ENCODE peak calls at places on chromosomes 3 and 15, in five cellular contexts. T is fibroblast of mammary gland, O is ovary, W is cardiac fibroblast, E is GM23338. D is an unnamed sample.

GRCh38 chr3:184566441-184567414 is 5.1 kb downstream of the EPHB3 start:
- DNase-seq in T (no peak), O (no peak), W (no peak), E (no peak), D (peak; percentile 76)

GRCh38 chr15:70505411-70505919 is 257.9 kb downstream of the UACA start:
- DNase-seq in T (peak; percentile 88), O (peak; percentile 37), W (peak; percentile 86), E (no peak), D (peak; percentile 97)

GRCh38 chr3:45635475-45636256 is 41.1 kb downstream of the LIMD1 start:
- DNase-seq in T (peak; percentile 76), O (no peak), W (peak; percentile 93), E (peak; percentile 94), D (peak; percentile 84)

GRCh38 chr15:77816983-77817382 is 184.3 kb upstream of the LINGO1 start:
- DNase-seq in T (no peak), O (no peak), W (no peak), E (no peak), D (no peak)

GRCh38 chr3:10732292-10732691 is 83.7 kb upstream of the SLC6A11 start:
- DNase-seq in T (no peak), O (no peak), W (no peak), E (no peak), D (no peak)

GRCh38 chr3:174125267-174125844 is 727.8 kb downstream of the NLGN1 start:
- DNase-seq in T (peak; percentile 53), O (no peak), W (peak; percentile 62), E (peak; percentile 76), D (peak; percentile 44)

GRCh38 chr15:91604122-91604521 is 249.4 kb upstream of the SLCO3A1 start:
- DNase-seq in T (no peak), O (no peak), W (no peak), E (no peak), D (no peak)

GRCh38 chr3:39668420-39668819 is 141.0 kb upstream of the MYRIP start:
- DNase-seq in T (peak; percentile 72), O (no peak), W (peak; percentile 78), E (peak; percentile 80), D (peak; percentile 69)

GRCh38 chr3:87798567-87798947 is 260.2 kb downstream of the CGGBP1 start:
- DNase-seq in T (peak; percentile 10), O (no peak), W (peak; percentile 23), E (no peak), D (peak; percentile 36)

GRCh38 chr15:68792901-68793766 is 27.6 kb downstream of the ANP32A start:
- DNase-seq in T (no peak), O (no peak), W (no peak), E (no peak), D (peak; percentile 23)

GRCh38 chr3:63724987-63725386 is 72.5 kb downstream of the SNTN start:
- DNase-seq in T (peak; percentile 85), O (no peak), W (peak; percentile 85), E (peak; percentile 54), D (peak; percentile 83)

GRCh38 chr15:45536951-45537350 is 14.4 kb upstream of the SLC30A4 start:
- DNase-seq in T (no peak), O (no peak), W (no peak), E (no peak), D (no peak)

GRCh38 chr15:80776420-80777045 is 2.6 kb upstream of the CEMIP start:
- DNase-seq in T (peak; percentile 80), O (peak; percentile 64), W (peak; percentile 86), E (peak; percentile 88), D (peak; percentile 87)

GRCh38 chr3:160049570-160049969 is 60.9 kb downstream of the IL12A start:
- DNase-seq in T (no peak), O (no peak), W (no peak), E (no peak), D (no peak)

GRCh38 chr3:193826126-193826795 is 233.3 kb downstream of the OPA1 start:
- DNase-seq in T (peak; percentile 80), O (peak; percentile 54), W (peak; percentile 65), E (no peak), D (peak; percentile 76)

GRCh38 chr15:23663232-23663631 is 15.6 kb upstream of the MAGEL2 start:
- DNase-seq in T (no peak), O (no peak), W (no peak), E (no peak), D (no peak)

GRCh38 chr3:69764861-69765260 is 25.6 kb downstream of the MITF start:
- DNase-seq in T (no peak), O (no peak), W (no peak), E (no peak), D (no peak)

GRCh38 chr3:138946554-138947302 is at the start of the genes FOXL2 and FOXL2NB:
- DNase-seq in T (peak; percentile 60), O (peak; percentile 95), W (peak; percentile 44), E (peak; percentile 84), D (peak; percentile 69)

GRCh38 chr3:107431048-107431297 is 53.7 kb downstream of the CCDC54 start:
- DNase-seq in T (no peak), O (no peak), W (peak; percentile 30), E (peak; percentile 42), D (no peak)

GRCh38 chr15:29110733-29111132 is 158.9 kb downstream of the NSMCE3 start:
- DNase-seq in T (no peak), O (no peak), W (no peak), E (no peak), D (no peak)

GRCh38 chr3:178845446-178846118 is 226.0 kb downstream of the ZMAT3 start:
- DNase-seq in T (no peak), O (no peak), W (peak; percentile 74), E (no peak), D (no peak)

GRCh38 chr3:65412591-65412990 is 626.1 kb downstream of the MAGI1 start:
- DNase-seq in T (no peak), O (no peak), W (no peak), E (peak; percentile 35), D (peak; percentile 6)

GRCh38 chr3:56144792-56145191 is 323.5 kb downstream of the ERC2 start:
- DNase-seq in T (peak; percentile 34), O (no peak), W (peak; percentile 38), E (no peak), D (no peak)

GRCh38 chr3:74824366-74824765 is 209.9 kb upstream of the CNTN3 start:
- DNase-seq in T (no peak), O (no peak), W (no peak), E (no peak), D (no peak)

GRCh38 chr3:46662771-46663551 is 30.5 kb downstream of the ALS2CL start:
- DNase-seq in T (peak; percentile 51), O (peak; percentile 34), W (peak; percentile 32), E (no peak), D (no peak)

GRCh38 chr15:28978661-28979060 is 92.9 kb downstream of the APBA2 start:
- DNase-seq in T (no peak), O (no peak), W (no peak), E (no peak), D (no peak)

GRCh38 chr3:188179006-188179966 is 25.3 kb downstream of the LPP start:
- DNase-seq in T (peak; percentile 73), O (no peak), W (peak; percentile 23), E (peak; percentile 37), D (no peak)

GRCh38 chr15:32649336-32649735 is 7.8 kb downstream of the SCG5 start:
- DNase-seq in T (peak; percentile 47), O (no peak), W (peak; percentile 55), E (peak; percentile 77), D (peak; percentile 45)

GRCh38 chr15:36370735-36371115 is 208.7 kb upstream of the CDIN1 start:
- DNase-seq in T (peak; percentile 93), O (no peak), W (peak; percentile 72), E (no peak), D (peak; percentile 70)

GRCh38 chr3:101926594-101927105 is 77.3 kb downstream of the NFKBIZ start:
- DNase-seq in T (peak; percentile 30), O (no peak), W (peak; percentile 66), E (no peak), D (peak; percentile 80)

GRCh38 chr15:38389924-38390542 is 63.9 kb upstream of the FAM98B start:
- DNase-seq in T (peak; percentile 67), O (peak; percentile 40), W (peak; percentile 77), E (peak; percentile 80), D (peak; percentile 75)

DNA sequence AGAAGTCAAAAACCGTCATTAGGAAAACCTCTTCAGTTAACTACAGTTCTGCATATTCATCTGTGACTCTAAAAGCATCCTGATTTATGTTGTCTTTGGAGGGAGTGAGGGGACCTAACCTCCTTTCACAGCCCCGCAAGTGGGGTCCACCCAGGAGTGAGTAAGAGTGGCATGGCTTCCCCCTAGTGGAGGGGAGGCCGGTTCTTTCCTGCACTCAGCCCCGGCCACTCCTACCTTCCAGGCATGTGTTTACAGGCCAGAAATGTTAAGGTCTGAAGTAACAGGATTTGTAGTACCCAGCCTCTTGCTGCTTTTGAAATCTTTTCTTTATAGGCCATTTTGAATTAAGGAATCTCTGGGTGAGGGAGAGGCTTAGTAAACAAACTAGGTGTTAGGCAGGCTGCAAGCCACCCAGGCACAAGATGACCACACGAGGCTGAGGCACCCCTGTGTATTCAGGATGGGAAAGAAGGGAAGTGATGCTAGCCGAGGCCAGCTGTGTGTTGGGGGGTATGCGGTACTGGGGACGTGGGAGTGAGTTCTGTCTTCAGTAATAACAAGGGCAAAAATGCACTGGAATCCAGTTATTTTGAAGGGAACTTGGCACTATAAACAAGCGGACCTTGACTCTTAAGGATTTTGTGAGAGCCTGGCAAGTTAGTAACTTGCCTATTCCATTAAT is 50.5 kb downstream of the CTDSPL start:
- DNase-seq in T (no peak), O (no peak), W (no peak), E (peak; percentile 59), D (peak; percentile 51)
- TF ChIP-seq CTCF in T (no peak), O (no peak), W (peak; percentile 19), E (peak; percentile 68), D (peak; percentile 46)

GRCh38 chr15:82173108-82173507 is 89.4 kb downstream of the EFL1 start:
- DNase-seq in T (no peak), O (no peak), W (no peak), E (no peak), D (no peak)

GRCh38 chr15:82176528-82176927 is 86.0 kb downstream of the EFL1 start:
- DNase-seq in T (no peak), O (no peak), W (no peak), E (no peak), D (peak; percentile 9)

GRCh38 chr15:82178061-82178460 is 84.5 kb downstream of the EFL1 start:
- DNase-seq in T (peak; percentile 77), O (no peak), W (peak; percentile 84), E (no peak), D (peak; percentile 84)

GRCh38 chr15:82174471-82174870 is 88.1 kb downstream of the EFL1 start:
- DNase-seq in T (no peak), O (no peak), W (no peak), E (no peak), D (no peak)

GRCh38 chr15:82177291-82178010 is 85.1 kb downstream of the EFL1 start:
- DNase-seq in T (peak; percentile 82), O (no peak), W (peak; percentile 80), E (no peak), D (peak; percentile 67)
- H3K4me3 ChIP-seq in T (no peak overlapping the region), O (no peak overlapping the region), W (no peak overlapping the region), E (no peak overlapping the region), D (no peak overlapping the region)

GRCh38 chr3:49424816-49425215 is 2.5 kb upstream of the AMT start:
- DNase-seq in T (no peak), O (no peak), W (no peak), E (no peak), D (no peak)

GRCh38 chr3:49427581-49427980 is 1.5 kb downstream of the NICN1 start:
- DNase-seq in T (no peak), O (no peak), W (no peak), E (no peak), D (peak; percentile 79)

GRCh38 chr3:49428697-49429100 is 425 bp downstream of the NICN1 start:
- DNase-seq in T (no peak), O (no peak), W (no peak), E (no peak), D (no peak)
- TF ChIP-seq CTCF in T (no peak), O (no peak), W (no peak), E (peak; percentile 32), D (no peak)

GRCh38 chr15:92831459-92832229 is 68.5 kb upstream of the CHD2 start:
- DNase-seq in T (peak; percentile 91), O (peak; percentile 87), W (peak; percentile 97), E (peak; percentile 97), D (peak; percentile 98)
- H3K4me3 ChIP-seq in T (no peak overlapping the region), O (peak overlapping the region; percentile 29), W (peak overlapping the region; percentile 8), E (peak overlapping the region; percentile 19), D (peak overlapping the region; percentile 2)